ENCODE peak calls at places on chromosomes 13 and 19, in five cellular contexts. One of them, this sample, is unnamed.

GRCh38 chr13:110651726-110652230 is 36.4 kb downstream of the NAXD start:
- DNase-seq in mesothelial cell of epicardium: no peak
- DNase-seq in sciatic nerve: no peak
- DNase-seq in hepatic stellate cell: no peak
- DNase-seq in activated CD4-positive, alpha-beta T cell treated with anti-CD3 and anti-CD28 coated beads, Interleukin-2, amount 50 U/mL, for 4 hours: no peak
- DNase-seq in this sample: no peak

GRCh38 chr13:21616880-21617279 is 12.9 kb upstream of the MICU2 start:
- DNase-seq in mesothelial cell of epicardium: no peak
- DNase-seq in sciatic nerve: no peak
- DNase-seq in activated CD4-positive, alpha-beta T cell treated with anti-CD3 and anti-CD28 coated beads, Interleukin-2, amount 50 U/mL, for 4 hours: no peak
- DNase-seq in hepatic stellate cell: no peak
- DNase-seq in this sample: no peak

GRCh38 chr13:23427342-23428182 is 5.9 kb downstream of the SACS start:
- DNase-seq in activated CD4-positive, alpha-beta T cell treated with anti-CD3 and anti-CD28 coated beads, Interleukin-2, amount 50 U/mL, for 4 hours: no peak
- DNase-seq in mesothelial cell of epicardium: no peak
- DNase-seq in sciatic nerve: no peak
- DNase-seq in hepatic stellate cell: peak
- DNase-seq in this sample: no peak

GRCh38 chr19:32189956-32190706 is 155.3 kb upstream of the ZNF507 start:
- DNase-seq in hepatic stellate cell: no peak
- DNase-seq in sciatic nerve: no peak
- DNase-seq in activated CD4-positive, alpha-beta T cell treated with anti-CD3 and anti-CD28 coated beads, Interleukin-2, amount 50 U/mL, for 4 hours: no peak
- DNase-seq in mesothelial cell of epicardium: no peak
- DNase-seq in this sample: no peak

GRCh38 chr13:41916173-41916954 is 44.5 kb downstream of the VWA8 start:
- DNase-seq in sciatic nerve: no peak
- DNase-seq in hepatic stellate cell: peak
- DNase-seq in activated CD4-positive, alpha-beta T cell treated with anti-CD3 and anti-CD28 coated beads, Interleukin-2, amount 50 U/mL, for 4 hours: no peak
- DNase-seq in mesothelial cell of epicardium: no peak
- DNase-seq in this sample: no peak

GRCh38 chr13:80048802-80049201 is 292.1 kb downstream of the SPRY2 start:
- DNase-seq in activated CD4-positive, alpha-beta T cell treated with anti-CD3 and anti-CD28 coated beads, Interleukin-2, amount 50 U/mL, for 4 hours: peak
- DNase-seq in mesothelial cell of epicardium: no peak
- DNase-seq in sciatic nerve: peak
- DNase-seq in hepatic stellate cell: peak
- DNase-seq in this sample: no peak

GRCh38 chr19:45123440-45123850 is 30.5 kb downstream of the PPP1R37 start:
- DNase-seq in mesothelial cell of epicardium: no peak
- DNase-seq in sciatic nerve: no peak
- DNase-seq in activated CD4-positive, alpha-beta T cell treated with anti-CD3 and anti-CD28 coated beads, Interleukin-2, amount 50 U/mL, for 4 hours: no peak
- DNase-seq in hepatic stellate cell: no peak
- DNase-seq in this sample: peak

GRCh38 chr13:73521291-73521626 is 462.5 kb downstream of the KLF5 start:
- DNase-seq in hepatic stellate cell: no peak
- DNase-seq in mesothelial cell of epicardium: no peak
- DNase-seq in activated CD4-positive, alpha-beta T cell treated with anti-CD3 and anti-CD28 coated beads, Interleukin-2, amount 50 U/mL, for 4 hours: no peak
- DNase-seq in sciatic nerve: no peak
- DNase-seq in this sample: no peak

GRCh38 chr19:3171894-3172679 is 6.5 kb upstream of the S1PR4 start:
- DNase-seq in hepatic stellate cell: no peak
- DNase-seq in mesothelial cell of epicardium: no peak
- DNase-seq in sciatic nerve: no peak
- DNase-seq in activated CD4-positive, alpha-beta T cell treated with anti-CD3 and anti-CD28 coated beads, Interleukin-2, amount 50 U/mL, for 4 hours: no peak
- DNase-seq in this sample: no peak

GRCh38 chr13:85772379-85772778 is 26.8 kb downstream of the SLITRK6 start:
- DNase-seq in hepatic stellate cell: peak
- DNase-seq in activated CD4-positive, alpha-beta T cell treated with anti-CD3 and anti-CD28 coated beads, Interleukin-2, amount 50 U/mL, for 4 hours: no peak
- DNase-seq in mesothelial cell of epicardium: no peak
- DNase-seq in sciatic nerve: no peak
- DNase-seq in this sample: no peak

GRCh38 chr13:23554000-23554399 is 16.2 kb upstream of the TNFRSF19 start:
- DNase-seq in sciatic nerve: no peak
- DNase-seq in hepatic stellate cell: no peak
- DNase-seq in mesothelial cell of epicardium: no peak
- DNase-seq in activated CD4-positive, alpha-beta T cell treated with anti-CD3 and anti-CD28 coated beads, Interleukin-2, amount 50 U/mL, for 4 hours: no peak
- DNase-seq in this sample: no peak

GRCh38 chr13:44715287-44716224 is 139.4 kb upstream of the TSC22D1 start:
- DNase-seq in activated CD4-positive, alpha-beta T cell treated with anti-CD3 and anti-CD28 coated beads, Interleukin-2, amount 50 U/mL, for 4 hours: no peak
- DNase-seq in hepatic stellate cell: no peak
- DNase-seq in mesothelial cell of epicardium: no peak
- DNase-seq in sciatic nerve: no peak
- DNase-seq in this sample: no peak

GRCh38 chr13:26695360-26695705 is 65.3 kb downstream of the GPR12 start:
- DNase-seq in sciatic nerve: no peak
- DNase-seq in activated CD4-positive, alpha-beta T cell treated with anti-CD3 and anti-CD28 coated beads, Interleukin-2, amount 50 U/mL, for 4 hours: no peak
- DNase-seq in hepatic stellate cell: no peak
- DNase-seq in mesothelial cell of epicardium: no peak
- DNase-seq in this sample: no peak

GRCh38 chr13:75482070-75482819 is at the start of gene TBC1D4:
- DNase-seq in sciatic nerve: peak
- DNase-seq in activated CD4-positive, alpha-beta T cell treated with anti-CD3 and anti-CD28 coated beads, Interleukin-2, amount 50 U/mL, for 4 hours: peak
- DNase-seq in hepatic stellate cell: peak
- DNase-seq in mesothelial cell of epicardium: peak
- DNase-seq in this sample: peak

GRCh38 chr13:28282451-28282850 is 144.1 kb downstream of the PAN3 start:
- DNase-seq in sciatic nerve: no peak
- DNase-seq in mesothelial cell of epicardium: no peak
- DNase-seq in activated CD4-positive, alpha-beta T cell treated with anti-CD3 and anti-CD28 coated beads, Interleukin-2, amount 50 U/mL, for 4 hours: no peak
- DNase-seq in hepatic stellate cell: no peak
- DNase-seq in this sample: no peak

GRCh38 chr19:48933382-48933932 is at the start of gene DHDH:
- DNase-seq in sciatic nerve: peak
- DNase-seq in mesothelial cell of epicardium: peak
- DNase-seq in hepatic stellate cell: peak
- DNase-seq in activated CD4-positive, alpha-beta T cell treated with anti-CD3 and anti-CD28 coated beads, Interleukin-2, amount 50 U/mL, for 4 hours: peak
- DNase-seq in this sample: peak

GRCh38 chr19:2261438-2262172 is 5.4 kb upstream of the JSRP1 start:
- DNase-seq in mesothelial cell of epicardium: no peak
- DNase-seq in sciatic nerve: no peak
- DNase-seq in activated CD4-positive, alpha-beta T cell treated with anti-CD3 and anti-CD28 coated beads, Interleukin-2, amount 50 U/mL, for 4 hours: peak
- DNase-seq in hepatic stellate cell: no peak
- DNase-seq in this sample: no peak

GRCh38 chr19:29566496-29567054 is 39.5 kb upstream of the POP4 start:
- DNase-seq in activated CD4-positive, alpha-beta T cell treated with anti-CD3 and anti-CD28 coated beads, Interleukin-2, amount 50 U/mL, for 4 hours: no peak
- DNase-seq in sciatic nerve: no peak
- DNase-seq in hepatic stellate cell: no peak
- DNase-seq in mesothelial cell of epicardium: no peak
- DNase-seq in this sample: no peak

GRCh38 chr13:39859898-39860297 is 204.4 kb downstream of the COG6 start:
- DNase-seq in sciatic nerve: no peak
- DNase-seq in activated CD4-positive, alpha-beta T cell treated with anti-CD3 and anti-CD28 coated beads, Interleukin-2, amount 50 U/mL, for 4 hours: no peak
- DNase-seq in hepatic stellate cell: no peak
- DNase-seq in mesothelial cell of epicardium: no peak
- DNase-seq in this sample: no peak

This sample was measured in NCI-H1048.